ENCODE peak calls at places on chromosomes 6 and 20, in ten cellular contexts. One of them, this sample, is unnamed. For H3K27me3, the result is how much of the 10 kb centered on the place peaks cover.

GRCh38 chr6:149888659-149889058 is 9.3 kb downstream of the RAET1E start:
- DNase-seq in endothelial cell of umbilical vein: no peak
- DNase-seq in heart left ventricle: no peak
- DNase-seq in gastrocnemius medialis: peak
- DNase-seq in tibial nerve: no peak
- DNase-seq in HCT116: no peak
- DNase-seq in HepG2: no peak
- DNase-seq in right lobe of liver: no peak
- DNase-seq in sigmoid colon: no peak
- DNase-seq in suprapubic skin: no peak
- DNase-seq in this sample: no peak

GRCh38 chr6:149862901-149863595 is 1.1 kb downstream of the LRP11 start:
- DNase-seq in endothelial cell of umbilical vein: peak
- DNase-seq in heart left ventricle: peak
- DNase-seq in gastrocnemius medialis: peak
- DNase-seq in tibial nerve: peak
- DNase-seq in HCT116: no peak
- DNase-seq in HepG2: peak
- DNase-seq in right lobe of liver: peak
- DNase-seq in sigmoid colon: peak
- DNase-seq in suprapubic skin: peak
- DNase-seq in this sample: no peak

GRCh38 chr20:25397827-25398226 is 7.2 kb upstream of the ABHD12 start:
- DNase-seq in endothelial cell of umbilical vein: no peak
- DNase-seq in heart left ventricle: no peak
- DNase-seq in gastrocnemius medialis: no peak
- DNase-seq in tibial nerve: no peak
- DNase-seq in HCT116: no peak
- DNase-seq in HepG2: no peak
- DNase-seq in right lobe of liver: no peak
- DNase-seq in sigmoid colon: no peak
- DNase-seq in suprapubic skin: no peak
- DNase-seq in this sample: no peak

GRCh38 chr6:81562169-81562568 is 190.3 kb downstream of the TENT5A start:
- DNase-seq in endothelial cell of umbilical vein: no peak
- DNase-seq in heart left ventricle: no peak
- DNase-seq in gastrocnemius medialis: no peak
- DNase-seq in tibial nerve: no peak
- DNase-seq in HCT116: peak
- DNase-seq in HepG2: peak
- DNase-seq in right lobe of liver: no peak
- DNase-seq in sigmoid colon: no peak
- DNase-seq in suprapubic skin: no peak
- DNase-seq in this sample: no peak

GRCh38 chr20:44750081-44750805 is 4.6 kb downstream of the KCNK15 start:
- DNase-seq in endothelial cell of umbilical vein: no peak
- DNase-seq in heart left ventricle: no peak
- DNase-seq in gastrocnemius medialis: no peak
- DNase-seq in tibial nerve: no peak
- DNase-seq in HCT116: no peak
- DNase-seq in HepG2: no peak
- DNase-seq in right lobe of liver: no peak
- DNase-seq in sigmoid colon: no peak
- DNase-seq in suprapubic skin: no peak
- DNase-seq in this sample: no peak

GRCh38 chr6:715709-716450 is 22.9 kb upstream of the EXOC2 start:
- DNase-seq in endothelial cell of umbilical vein: no peak
- DNase-seq in heart left ventricle: no peak
- DNase-seq in gastrocnemius medialis: no peak
- DNase-seq in tibial nerve: no peak
- DNase-seq in HCT116: no peak
- DNase-seq in HepG2: no peak
- DNase-seq in right lobe of liver: no peak
- DNase-seq in sigmoid colon: no peak
- DNase-seq in suprapubic skin: no peak
- DNase-seq in this sample: no peak

GRCh38 chr20:7879883-7880282 is 60.4 kb downstream of the HAO1 start:
- DNase-seq in endothelial cell of umbilical vein: no peak
- DNase-seq in heart left ventricle: no peak
- DNase-seq in gastrocnemius medialis: no peak
- DNase-seq in tibial nerve: no peak
- DNase-seq in HCT116: no peak
- DNase-seq in HepG2: peak
- DNase-seq in right lobe of liver: no peak
- DNase-seq in sigmoid colon: no peak
- DNase-seq in suprapubic skin: no peak
- DNase-seq in this sample: no peak

GRCh38 chr20:47735412-47736400 is 49.6 kb downstream of the SULF2 start:
- DNase-seq in endothelial cell of umbilical vein: no peak
- DNase-seq in heart left ventricle: peak
- DNase-seq in gastrocnemius medialis: peak
- DNase-seq in tibial nerve: peak
- DNase-seq in HCT116: no peak
- DNase-seq in HepG2: peak
- DNase-seq in right lobe of liver: peak
- DNase-seq in sigmoid colon: no peak
- DNase-seq in suprapubic skin: no peak
- DNase-seq in this sample: no peak

GRCh38 chr6:45599053-45599452 is 221.3 kb upstream of the SUPT3H start:
- DNase-seq in endothelial cell of umbilical vein: no peak
- DNase-seq in heart left ventricle: no peak
- DNase-seq in gastrocnemius medialis: no peak
- DNase-seq in tibial nerve: no peak
- DNase-seq in HCT116: no peak
- DNase-seq in HepG2: no peak
- DNase-seq in right lobe of liver: no peak
- DNase-seq in sigmoid colon: no peak
- DNase-seq in suprapubic skin: no peak
- DNase-seq in this sample: no peak

GRCh38 chr6:95352064-95352463 is 225.3 kb upstream of the MANEA start:
- DNase-seq in endothelial cell of umbilical vein: no peak
- DNase-seq in heart left ventricle: no peak
- DNase-seq in gastrocnemius medialis: no peak
- DNase-seq in tibial nerve: no peak
- DNase-seq in HCT116: peak
- DNase-seq in HepG2: no peak
- DNase-seq in right lobe of liver: no peak
- DNase-seq in sigmoid colon: no peak
- DNase-seq in suprapubic skin: no peak
- DNase-seq in this sample: no peak

GRCh38 chr6:108920751-108921150 is 72.5 kb downstream of the ARMC2 start:
- DNase-seq in endothelial cell of umbilical vein: no peak
- DNase-seq in heart left ventricle: no peak
- DNase-seq in gastrocnemius medialis: no peak
- DNase-seq in tibial nerve: no peak
- DNase-seq in HCT116: no peak
- DNase-seq in HepG2: no peak
- DNase-seq in right lobe of liver: no peak
- DNase-seq in sigmoid colon: no peak
- DNase-seq in suprapubic skin: no peak
- DNase-seq in this sample: no peak

GRCh38 chr6:140988780-140989179 is 1143.9 kb upstream of the GJE1 start:
- DNase-seq in endothelial cell of umbilical vein: peak
- DNase-seq in heart left ventricle: no peak
- DNase-seq in gastrocnemius medialis: no peak
- DNase-seq in tibial nerve: no peak
- DNase-seq in HCT116: no peak
- DNase-seq in HepG2: no peak
- DNase-seq in right lobe of liver: no peak
- DNase-seq in sigmoid colon: no peak
- DNase-seq in suprapubic skin: no peak
- DNase-seq in this sample: no peak

GRCh38 chr6:133923938-133924593 is 29.0 kb upstream of the TBPL1 start:
- DNase-seq in endothelial cell of umbilical vein: peak
- DNase-seq in heart left ventricle: peak
- DNase-seq in gastrocnemius medialis: peak
- DNase-seq in tibial nerve: peak
- DNase-seq in HCT116: peak
- DNase-seq in HepG2: peak
- DNase-seq in right lobe of liver: peak
- DNase-seq in sigmoid colon: peak
- DNase-seq in suprapubic skin: no peak
- DNase-seq in this sample: no peak

GRCh38 chr6:102028173-102028572 is 634.7 kb downstream of the GRIK2 start:
- DNase-seq in endothelial cell of umbilical vein: no peak
- DNase-seq in heart left ventricle: no peak
- DNase-seq in gastrocnemius medialis: no peak
- DNase-seq in tibial nerve: no peak
- DNase-seq in HCT116: no peak
- DNase-seq in HepG2: no peak
- DNase-seq in right lobe of liver: no peak
- DNase-seq in sigmoid colon: no peak
- DNase-seq in suprapubic skin: no peak
- DNase-seq in this sample: no peak

GRCh38 chr6:86712039-86712438 is 225.3 kb upstream of the HTR1E start:
- DNase-seq in endothelial cell of umbilical vein: no peak
- DNase-seq in heart left ventricle: no peak
- DNase-seq in gastrocnemius medialis: no peak
- DNase-seq in tibial nerve: no peak
- DNase-seq in HCT116: no peak
- DNase-seq in HepG2: no peak
- DNase-seq in right lobe of liver: no peak
- DNase-seq in sigmoid colon: no peak
- DNase-seq in suprapubic skin: no peak
- DNase-seq in this sample: no peak

GRCh38 chr6:86715676-86716075 is 221.7 kb upstream of the HTR1E start:
- DNase-seq in endothelial cell of umbilical vein: no peak
- DNase-seq in heart left ventricle: no peak
- DNase-seq in gastrocnemius medialis: no peak
- DNase-seq in tibial nerve: no peak
- DNase-seq in HCT116: no peak
- DNase-seq in HepG2: no peak
- DNase-seq in right lobe of liver: no peak
- DNase-seq in sigmoid colon: no peak
- DNase-seq in suprapubic skin: no peak
- DNase-seq in this sample: no peak
- H3K27ac ChIP-seq in endothelial cell of umbilical vein: no peak
- H3K27ac ChIP-seq in heart left ventricle: no peak
- H3K27ac ChIP-seq in gastrocnemius medialis: no peak
- H3K27ac ChIP-seq in tibial nerve: no peak
- H3K27ac ChIP-seq in HCT116: no peak
- H3K27ac ChIP-seq in HepG2: no peak
- H3K27ac ChIP-seq in right lobe of liver: no peak
- H3K27ac ChIP-seq in sigmoid colon: no peak
- H3K27ac ChIP-seq in suprapubic skin: no peak
- H3K27ac ChIP-seq in this sample: no peak

DNA sequence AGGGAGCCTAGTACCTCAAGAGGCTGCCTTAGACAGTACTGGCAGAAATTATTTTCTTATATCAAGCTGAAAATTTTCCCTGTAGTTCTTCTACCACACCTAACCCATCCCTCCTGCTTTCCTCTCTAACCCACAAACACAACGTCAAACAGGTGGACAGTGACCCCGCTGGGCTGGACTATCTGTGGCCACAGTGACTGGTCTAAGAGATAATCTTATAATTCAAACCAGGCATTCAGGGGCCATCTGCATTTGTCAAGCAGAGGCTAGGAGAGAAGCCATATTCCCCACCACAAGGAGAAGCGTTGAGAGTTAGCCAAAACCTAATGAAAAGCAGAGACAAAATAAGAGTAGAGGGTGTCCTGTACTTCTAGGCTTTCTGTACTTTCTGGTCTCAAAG is 8.2 kb downstream of the HDDC2 start:
- DNase-seq in endothelial cell of umbilical vein: no peak
- DNase-seq in heart left ventricle: no peak
- DNase-seq in gastrocnemius medialis: no peak
- DNase-seq in tibial nerve: no peak
- DNase-seq in HCT116: no peak
- DNase-seq in HepG2: no peak
- DNase-seq in right lobe of liver: no peak
- DNase-seq in sigmoid colon: no peak
- DNase-seq in suprapubic skin: no peak
- DNase-seq in this sample: no peak
- TF ChIP-seq POLR2A in endothelial cell of umbilical vein: no peak
- TF ChIP-seq POLR2A in heart left ventricle: no peak
- TF ChIP-seq POLR2A in gastrocnemius medialis: no peak
- TF ChIP-seq POLR2A in tibial nerve: no peak
- TF ChIP-seq POLR2A in HCT116: no peak
- TF ChIP-seq POLR2A in HepG2: no peak
- TF ChIP-seq POLR2A in right lobe of liver: no peak
- TF ChIP-seq POLR2A in sigmoid colon: no peak
- TF ChIP-seq POLR2A in suprapubic skin: no peak
- TF ChIP-seq POLR2A in this sample: no peak

DNA sequence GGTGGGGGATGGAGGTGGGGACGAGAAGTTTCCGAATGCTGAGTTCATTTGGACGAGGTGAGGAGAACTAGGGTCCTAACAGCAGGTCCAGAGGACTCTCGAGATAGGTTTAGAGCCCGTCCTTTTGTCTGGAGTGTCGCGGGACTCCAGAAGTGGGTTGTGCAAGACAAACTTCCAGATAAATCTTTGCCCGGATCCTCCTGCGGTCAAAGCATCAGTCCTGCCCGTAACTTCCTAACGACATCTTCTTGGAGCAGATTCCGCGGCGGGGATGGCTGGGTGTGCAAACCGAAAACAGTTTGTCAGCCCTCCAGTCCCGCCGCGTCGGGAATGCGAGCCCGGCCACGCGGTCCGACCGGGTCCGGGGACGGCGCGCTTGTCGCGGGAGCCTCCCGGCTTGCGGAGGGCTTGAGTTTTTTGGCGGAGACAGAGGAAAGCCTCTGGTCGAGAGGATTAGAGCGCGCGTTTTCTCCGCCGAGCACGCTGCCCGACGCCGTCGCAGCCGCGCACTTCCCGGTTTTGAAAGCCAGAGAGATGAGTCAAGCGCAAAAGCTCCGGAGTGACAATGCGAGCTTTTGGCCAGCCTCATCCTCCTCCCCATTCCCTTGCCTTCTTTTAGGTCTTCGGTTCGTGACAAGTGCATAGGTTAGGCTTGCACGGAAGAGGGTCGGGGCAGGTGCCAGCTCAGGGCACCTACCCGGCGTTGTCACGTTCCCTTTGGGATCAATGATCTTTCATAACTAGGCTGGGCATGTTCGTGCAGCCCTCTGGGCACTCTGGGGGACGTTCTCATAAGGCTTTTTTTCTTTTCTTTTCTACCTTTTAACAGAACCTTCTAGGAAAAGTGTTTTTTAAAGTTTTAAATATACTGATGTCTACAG is 91.4 kb upstream of the PRDM1 start:
- DNase-seq in endothelial cell of umbilical vein: peak
- DNase-seq in heart left ventricle: peak
- DNase-seq in gastrocnemius medialis: peak
- DNase-seq in tibial nerve: peak
- DNase-seq in HCT116: peak
- DNase-seq in HepG2: no peak
- DNase-seq in right lobe of liver: peak
- DNase-seq in sigmoid colon: peak
- DNase-seq in suprapubic skin: peak
- DNase-seq in this sample: no peak
- H3K27me3 ChIP-seq in endothelial cell of umbilical vein: half or more
- H3K27me3 ChIP-seq in heart left ventricle: half or more
- H3K27me3 ChIP-seq in gastrocnemius medialis: half or more
- H3K27me3 ChIP-seq in tibial nerve: under half
- H3K27me3 ChIP-seq in HCT116: under half
- H3K27me3 ChIP-seq in HepG2: under half
- H3K27me3 ChIP-seq in right lobe of liver: under half
- H3K27me3 ChIP-seq in sigmoid colon: under half
- H3K27me3 ChIP-seq in suprapubic skin: under half
- H3K27me3 ChIP-seq in this sample: under half

DNA sequence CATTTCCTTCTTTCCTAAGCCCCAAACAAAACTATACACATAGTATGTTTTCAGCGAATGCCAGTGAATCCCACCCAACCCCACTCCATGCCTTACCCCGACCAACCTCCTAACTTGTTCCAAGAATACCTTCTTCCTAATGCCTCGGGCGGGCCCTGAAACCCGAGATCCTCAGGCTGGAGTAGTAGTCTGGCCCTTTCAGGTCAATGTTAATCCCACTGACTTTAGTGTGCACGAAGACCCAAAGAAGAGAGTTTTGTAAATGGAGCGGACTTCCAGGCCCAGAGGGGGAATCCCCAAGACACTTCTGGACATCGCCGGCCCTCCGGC is 394 bp downstream of the YIPF3 start:
- DNase-seq in endothelial cell of umbilical vein: no peak
- DNase-seq in heart left ventricle: no peak
- DNase-seq in gastrocnemius medialis: no peak
- DNase-seq in tibial nerve: no peak
- DNase-seq in HCT116: no peak
- DNase-seq in HepG2: no peak
- DNase-seq in right lobe of liver: no peak
- DNase-seq in sigmoid colon: no peak
- DNase-seq in suprapubic skin: no peak
- DNase-seq in this sample: no peak
- H3K27ac ChIP-seq in endothelial cell of umbilical vein: peak
- H3K27ac ChIP-seq in heart left ventricle: peak
- H3K27ac ChIP-seq in gastrocnemius medialis: peak
- H3K27ac ChIP-seq in tibial nerve: peak
- H3K27ac ChIP-seq in HCT116: peak
- H3K27ac ChIP-seq in HepG2: peak
- H3K27ac ChIP-seq in right lobe of liver: peak
- H3K27ac ChIP-seq in sigmoid colon: peak
- H3K27ac ChIP-seq in suprapubic skin: peak
- H3K27ac ChIP-seq in this sample: peak